ENCODE peak calls at places on chromosomes 16 and 17, in eight cellular contexts. One of them, this sample, is unnamed.

GRCh38 chr16:10862432-10862831 is 14.6 kb upstream of the CIITA start:
- DNase-seq in nucleus accumbens: no peak
- DNase-seq in GM13977: no peak
- DNase-seq in activated CD8-positive, alpha-beta T cell treated with anti-CD3 and anti-CD28 coated beads, Interleukin-2, amount 10 ng/mL, durations not matched to agents 7 days and 5 days: no peak
- DNase-seq in NCI-H524: no peak
- DNase-seq in GM23248: peak
- DNase-seq in amniotic stem cell: no peak
- DNase-seq in MM.1S: no peak
- DNase-seq in this sample: no peak

GRCh38 chr17:73365203-73365933 is 53.6 kb upstream of the CDC42EP4 start:
- DNase-seq in nucleus accumbens: no peak
- DNase-seq in GM13977: no peak
- DNase-seq in activated CD8-positive, alpha-beta T cell treated with anti-CD3 and anti-CD28 coated beads, Interleukin-2, amount 10 ng/mL, durations not matched to agents 7 days and 5 days: no peak
- DNase-seq in NCI-H524: no peak
- DNase-seq in GM23248: peak
- DNase-seq in amniotic stem cell: no peak
- DNase-seq in MM.1S: no peak
- DNase-seq in this sample: no peak

GRCh38 chr16:25014500-25015147 is 545 bp downstream of the ARHGAP17 start:
- DNase-seq in nucleus accumbens: peak
- DNase-seq in GM13977: no peak
- DNase-seq in activated CD8-positive, alpha-beta T cell treated with anti-CD3 and anti-CD28 coated beads, Interleukin-2, amount 10 ng/mL, durations not matched to agents 7 days and 5 days: peak
- DNase-seq in NCI-H524: peak
- DNase-seq in GM23248: peak
- DNase-seq in amniotic stem cell: no peak
- DNase-seq in MM.1S: peak
- DNase-seq in this sample: peak

GRCh38 chr17:67211742-67212141 is 33.3 kb downstream of the HELZ start:
- DNase-seq in nucleus accumbens: no peak
- DNase-seq in GM13977: no peak
- DNase-seq in activated CD8-positive, alpha-beta T cell treated with anti-CD3 and anti-CD28 coated beads, Interleukin-2, amount 10 ng/mL, durations not matched to agents 7 days and 5 days: no peak
- DNase-seq in NCI-H524: no peak
- DNase-seq in GM23248: peak
- DNase-seq in amniotic stem cell: no peak
- DNase-seq in MM.1S: no peak
- DNase-seq in this sample: no peak

GRCh38 chr16:87201052-87201451 is 116.1 kb downstream of the C16orf95 start:
- DNase-seq in nucleus accumbens: no peak
- DNase-seq in GM13977: no peak
- DNase-seq in activated CD8-positive, alpha-beta T cell treated with anti-CD3 and anti-CD28 coated beads, Interleukin-2, amount 10 ng/mL, durations not matched to agents 7 days and 5 days: no peak
- DNase-seq in NCI-H524: no peak
- DNase-seq in GM23248: peak
- DNase-seq in amniotic stem cell: peak
- DNase-seq in MM.1S: no peak
- DNase-seq in this sample: no peak

GRCh38 chr16:72677662-72678447 is 370.1 kb downstream of the ZFHX3 start:
- DNase-seq in nucleus accumbens: no peak
- DNase-seq in GM13977: no peak
- DNase-seq in activated CD8-positive, alpha-beta T cell treated with anti-CD3 and anti-CD28 coated beads, Interleukin-2, amount 10 ng/mL, durations not matched to agents 7 days and 5 days: no peak
- DNase-seq in NCI-H524: no peak
- DNase-seq in GM23248: peak
- DNase-seq in amniotic stem cell: no peak
- DNase-seq in MM.1S: no peak
- DNase-seq in this sample: no peak

GRCh38 chr16:85402910-85403692 is 210.0 kb upstream of the GSE1 start:
- DNase-seq in nucleus accumbens: no peak
- DNase-seq in GM13977: no peak
- DNase-seq in activated CD8-positive, alpha-beta T cell treated with anti-CD3 and anti-CD28 coated beads, Interleukin-2, amount 10 ng/mL, durations not matched to agents 7 days and 5 days: no peak
- DNase-seq in NCI-H524: no peak
- DNase-seq in GM23248: no peak
- DNase-seq in amniotic stem cell: no peak
- DNase-seq in MM.1S: no peak
- DNase-seq in this sample: no peak

GRCh38 chr17:77995146-77995852 is 36.8 kb downstream of the TNRC6C start:
- DNase-seq in nucleus accumbens: no peak
- DNase-seq in GM13977: no peak
- DNase-seq in activated CD8-positive, alpha-beta T cell treated with anti-CD3 and anti-CD28 coated beads, Interleukin-2, amount 10 ng/mL, durations not matched to agents 7 days and 5 days: no peak
- DNase-seq in NCI-H524: no peak
- DNase-seq in GM23248: peak
- DNase-seq in amniotic stem cell: no peak
- DNase-seq in MM.1S: no peak
- DNase-seq in this sample: no peak

GRCh38 chr17:74579910-74580309 is 12.2 kb downstream of the CD300LD start:
- DNase-seq in nucleus accumbens: no peak
- DNase-seq in GM13977: no peak
- DNase-seq in activated CD8-positive, alpha-beta T cell treated with anti-CD3 and anti-CD28 coated beads, Interleukin-2, amount 10 ng/mL, durations not matched to agents 7 days and 5 days: no peak
- DNase-seq in NCI-H524: no peak
- DNase-seq in GM23248: no peak
- DNase-seq in amniotic stem cell: no peak
- DNase-seq in MM.1S: no peak
- DNase-seq in this sample: no peak

GRCh38 chr17:63768433-63768832 is 5.0 kb downstream of the CCDC47 start:
- DNase-seq in nucleus accumbens: no peak
- DNase-seq in GM13977: no peak
- DNase-seq in activated CD8-positive, alpha-beta T cell treated with anti-CD3 and anti-CD28 coated beads, Interleukin-2, amount 10 ng/mL, durations not matched to agents 7 days and 5 days: no peak
- DNase-seq in NCI-H524: no peak
- DNase-seq in GM23248: no peak
- DNase-seq in amniotic stem cell: no peak
- DNase-seq in MM.1S: no peak
- DNase-seq in this sample: no peak

GRCh38 chr16:53509906-53510703 is 7.1 kb upstream of the AKTIP start:
- DNase-seq in nucleus accumbens: peak
- DNase-seq in GM13977: peak
- DNase-seq in activated CD8-positive, alpha-beta T cell treated with anti-CD3 and anti-CD28 coated beads, Interleukin-2, amount 10 ng/mL, durations not matched to agents 7 days and 5 days: peak
- DNase-seq in NCI-H524: peak
- DNase-seq in GM23248: peak
- DNase-seq in amniotic stem cell: peak
- DNase-seq in MM.1S: peak
- DNase-seq in this sample: peak

GRCh38 chr17:6506679-6507231 is 49.6 kb downstream of the PITPNM3 start:
- DNase-seq in nucleus accumbens: no peak
- DNase-seq in GM13977: no peak
- DNase-seq in activated CD8-positive, alpha-beta T cell treated with anti-CD3 and anti-CD28 coated beads, Interleukin-2, amount 10 ng/mL, durations not matched to agents 7 days and 5 days: no peak
- DNase-seq in NCI-H524: no peak
- DNase-seq in GM23248: peak
- DNase-seq in amniotic stem cell: no peak
- DNase-seq in MM.1S: no peak
- DNase-seq in this sample: peak

GRCh38 chr17:10233157-10233556 is 34.8 kb upstream of the GAS7 start:
- DNase-seq in nucleus accumbens: no peak
- DNase-seq in GM13977: no peak
- DNase-seq in activated CD8-positive, alpha-beta T cell treated with anti-CD3 and anti-CD28 coated beads, Interleukin-2, amount 10 ng/mL, durations not matched to agents 7 days and 5 days: no peak
- DNase-seq in NCI-H524: no peak
- DNase-seq in GM23248: peak
- DNase-seq in amniotic stem cell: no peak
- DNase-seq in MM.1S: no peak
- DNase-seq in this sample: no peak

GRCh38 chr17:47192549-47192948 is 3.5 kb upstream of the CDC27 start:
- DNase-seq in nucleus accumbens: no peak
- DNase-seq in GM13977: no peak
- DNase-seq in activated CD8-positive, alpha-beta T cell treated with anti-CD3 and anti-CD28 coated beads, Interleukin-2, amount 10 ng/mL, durations not matched to agents 7 days and 5 days: no peak
- DNase-seq in NCI-H524: peak
- DNase-seq in GM23248: no peak
- DNase-seq in amniotic stem cell: no peak
- DNase-seq in MM.1S: peak
- DNase-seq in this sample: no peak

GRCh38 chr17:47850692-47851573 is at the start of gene SP6:
- DNase-seq in nucleus accumbens: no peak
- DNase-seq in GM13977: peak
- DNase-seq in activated CD8-positive, alpha-beta T cell treated with anti-CD3 and anti-CD28 coated beads, Interleukin-2, amount 10 ng/mL, durations not matched to agents 7 days and 5 days: peak
- DNase-seq in NCI-H524: peak
- DNase-seq in GM23248: peak
- DNase-seq in amniotic stem cell: peak
- DNase-seq in MM.1S: peak
- DNase-seq in this sample: peak

GRCh38 chr17:2064980-2065785 is 10.3 kb downstream of the HIC1 start:
- DNase-seq in nucleus accumbens: no peak
- DNase-seq in GM13977: peak
- DNase-seq in activated CD8-positive, alpha-beta T cell treated with anti-CD3 and anti-CD28 coated beads, Interleukin-2, amount 10 ng/mL, durations not matched to agents 7 days and 5 days: peak
- DNase-seq in NCI-H524: no peak
- DNase-seq in GM23248: peak
- DNase-seq in amniotic stem cell: no peak
- DNase-seq in MM.1S: no peak
- DNase-seq in this sample: peak

This sample was measured in islet precursor cell.